ENCODE peak calls at places on chromosomes 3 and 15, in five cellular contexts. I is neural crest cell; L is AG20443; B is stimulated activated CD4-positive, alpha-beta T cell treated with anti-CD3 and anti-CD28 coated beads, Interleukin-4, amount 100 ng/mL, for 4 hours; V is Panc1. N is an unnamed sample.

GRCh38 chr15:66912001-66912400 is 153.4 kb upstream of the SMAD3 start:
- DNase-seq in I (no peak), L (no peak), B (no peak), V (no peak), N (no peak)

GRCh38 chr3:81452406-81452805 is 309.0 kb downstream of the GBE1 start:
- DNase-seq in I (no peak), L (no peak), B (no peak), V (no peak), N (peak)

GRCh38 chr3:160038862-160039562 is 50.4 kb downstream of the IL12A start:
- DNase-seq in I (peak), L (peak), B (no peak), V (no peak), N (no peak)

GRCh38 chr15:57415559-57415958 is 39.3 kb downstream of the CGNL1 start:
- DNase-seq in I (no peak), L (no peak), B (no peak), V (no peak), N (no peak)

GRCh38 chr15:33852570-33852969 is 115.7 kb upstream of the CHRM5 start:
- DNase-seq in I (no peak), L (peak), B (no peak), V (no peak), N (peak)

GRCh38 chr3:7106635-7107034 is 245.7 kb downstream of the GRM7 start:
- DNase-seq in I (no peak), L (no peak), B (no peak), V (no peak), N (no peak)

GRCh38 chr15:58038426-58039106 is 26.9 kb downstream of the ALDH1A2 start:
- DNase-seq in I (no peak), L (no peak), B (no peak), V (no peak), N (peak)

GRCh38 chr3:131110087-131110486 is 83.4 kb downstream of the NEK11 start:
- DNase-seq in I (no peak), L (peak), B (no peak), V (peak), N (peak)

GRCh38 chr3:37770336-37770735 is 91.3 kb upstream of the CTDSPL start:
- DNase-seq in I (no peak), L (no peak), B (no peak), V (no peak), N (no peak)

N was measured in EL.